ENCODE peak calls at places on chromosomes 11 and 22, in six cellular contexts. N is left ventricle myocardium inferior; Z is heart left ventricle; S is naive thymus-derived CD4-positive, alpha-beta T cell; L is CD8-positive, alpha-beta memory T cell; X is psoas muscle. W is an unnamed sample. For H3K4me1, the result is how much of the 10 kb centered on the place peaks cover.

GRCh38 chr22:36921309-36922096 is 8.1 kb downstream of the CSF2RB start:
- DNase-seq in X (no peak), L (no peak), N (no peak), Z (no peak), S (no peak), W (no peak)

GRCh38 chr11:46930089-46930488 is 6.5 kb upstream of the CSTPP1 start:
- DNase-seq in L (no peak), S (no peak), Z (no peak), X (no peak), N (no peak), W (no peak)

GRCh38 chr11:94525933-94526332 is 13.7 kb downstream of the C11orf97 start:
- DNase-seq in X (peak), L (no peak), Z (peak), S (no peak), N (peak), W (no peak)

GRCh38 chr11:17722000-17722643 is 2.8 kb downstream of the MYOD1 start:
- DNase-seq in S (no peak), L (no peak), Z (no peak), N (no peak), X (peak), W (no peak)

GRCh38 chr22:24230911-24231656 is 13.8 kb downstream of the GGT5 start:
- DNase-seq in N (peak), S (peak), L (peak), Z (no peak), X (peak), W (peak)

GRCh38 chr11:121800704-121801516 is 315.1 kb downstream of the BLID start:
- DNase-seq in Z (no peak), N (no peak), X (no peak), L (no peak), S (no peak), W (no peak)

GRCh38 chr11:68994161-68994890 is 13.5 kb upstream of the MRGPRD start:
- DNase-seq in X (peak), Z (no peak), L (no peak), N (no peak), S (no peak), W (no peak)

GRCh38 chr11:58429273-58429672 is 1.4 kb upstream of the OR5B2 start:
- DNase-seq in X (no peak), L (no peak), Z (no peak), N (no peak), S (no peak), W (no peak)

GRCh38 chr11:131481317-131481716 is 110.9 kb downstream of the NTM start:
- DNase-seq in S (no peak), Z (no peak), X (no peak), N (no peak), L (no peak), W (no peak)

GRCh38 chr11:67276821-67277230 is 10.6 kb downstream of the GRK2 start:
- DNase-seq in L (no peak), X (peak), N (no peak), S (peak), Z (no peak), W (no peak)

GRCh38 chr11:96337541-96338530 is 5.2 kb downstream of the MAML2 start:
- DNase-seq in S (peak), N (peak), X (no peak), Z (no peak), L (no peak), W (no peak)

GRCh38 chr11:72425053-72425980 is 9.0 kb downstream of the CLPB start:
- DNase-seq in L (no peak), N (no peak), S (no peak), X (peak), Z (no peak), W (no peak)

GRCh38 chr11:57874981-57875380 is 113.4 kb downstream of the CTNND1 start:
- DNase-seq in X (no peak), Z (no peak), N (no peak), L (no peak), S (no peak), W (no peak)

GRCh38 chr11:59918987-59919589 is 19.1 kb upstream of the OOSP1 start:
- DNase-seq in X (no peak), L (no peak), S (no peak), Z (no peak), N (no peak), W (no peak)

GRCh38 chr11:126969865-126970479 is 30.6 kb downstream of the KIRREL3 start:
- DNase-seq in X (no peak), Z (no peak), S (no peak), N (no peak), L (no peak), W (no peak)

GRCh38 chr22:19913337-19913936 is 28.1 kb upstream of the COMT start:
- DNase-seq in X (no peak), S (no peak), N (no peak), L (no peak), Z (no peak), W (no peak)

GRCh38 chr11:78659326-78660319 is 85.0 kb upstream of the NARS2 start:
- DNase-seq in X (no peak), Z (no peak), N (no peak), L (no peak), S (no peak), W (no peak)

GRCh38 chr11:19511413-19512183 is 201.0 kb upstream of the NAV2 start:
- DNase-seq in N (peak), X (peak), L (no peak), Z (peak), S (no peak), W (no peak)

GRCh38 chr11:537622-538430 is 499 bp downstream of the LRRC56 start:
- DNase-seq in N (peak), S (no peak), Z (peak), L (no peak), X (peak), W (no peak)

GRCh38 chr11:116792869-116793475 is 1.3 kb upstream of the APOA5 start:
- DNase-seq in L (no peak), X (no peak), S (no peak), Z (no peak), N (no peak), W (no peak)

GRCh38 chr11:60301178-60301577 is 20.7 kb downstream of the MS4A4A start:
- DNase-seq in Z (no peak), X (no peak), L (no peak), N (no peak), S (no peak), W (no peak)

GRCh38 chr11:26541870-26542269 is 30.2 kb downstream of the MUC15 start:
- DNase-seq in S (no peak), X (no peak), L (no peak), N (no peak), Z (no peak), W (no peak)

GRCh38 chr22:49796596-49797270 is 30.9 kb downstream of the BRD1 start:
- DNase-seq in L (no peak), N (no peak), X (no peak), S (no peak), Z (no peak), W (no peak)
- H3K4me1 ChIP-seq in L (under half), N (under half), X (under half), S (under half), Z (under half), W (under half)

DNA sequence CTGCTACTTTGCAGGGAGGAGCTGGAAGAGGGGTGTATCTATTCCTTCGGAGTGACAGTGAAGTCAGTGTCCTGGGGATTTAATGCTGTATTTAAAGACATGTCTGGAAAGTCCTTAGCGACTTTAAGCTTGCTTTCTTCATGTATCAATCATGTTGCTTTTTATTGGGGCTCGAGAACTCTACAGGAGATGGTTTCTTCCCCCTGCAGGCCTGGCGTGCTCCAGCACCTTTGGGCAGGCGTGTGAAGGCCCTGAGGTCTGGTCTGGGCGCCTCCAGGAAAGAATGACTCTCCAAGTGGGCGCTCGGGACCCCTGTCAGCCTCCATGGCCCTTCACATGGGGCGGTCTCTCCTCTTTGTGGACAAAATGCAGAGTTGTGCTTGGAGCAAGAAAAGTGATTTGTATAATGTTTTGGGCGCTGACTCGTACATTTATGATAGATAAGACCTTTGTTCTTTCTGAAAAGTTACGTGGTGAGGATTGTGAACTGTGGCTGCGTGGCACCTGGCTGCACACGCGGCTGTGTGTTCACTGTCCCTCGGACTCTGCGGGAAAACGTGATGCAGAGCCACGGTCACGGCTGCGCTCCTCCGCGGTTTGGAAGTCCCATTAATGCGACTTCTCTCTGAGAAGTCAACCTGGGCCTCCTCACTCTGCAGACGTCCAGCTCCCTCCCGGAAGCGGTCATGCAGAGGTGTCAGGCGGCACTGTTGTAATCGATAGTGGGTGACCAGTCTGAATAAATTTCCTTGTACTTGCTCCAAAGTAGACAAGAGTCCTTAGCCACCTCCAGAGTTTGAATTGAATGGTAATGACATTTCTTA is 282.5 kb downstream of the TBC1D22A start:
- DNase-seq in Z (no peak), S (no peak), X (peak), N (no peak), L (no peak), W (no peak)
- H3K4me1 ChIP-seq in Z (under half), S (under half), X (under half), N (under half), L (under half), W (under half)

GRCh38 chr22:25453058-25453457 is 111.4 kb upstream of the GRK3 start:
- DNase-seq in X (no peak), S (no peak), L (no peak), Z (no peak), N (no peak), W (no peak)
- H3K4me1 ChIP-seq in X (under half), S (under half), L (under half), Z (under half), N (under half), W (under half)

GRCh38 chr22:38291201-38291777 is 18.5 kb upstream of the TMEM184B start:
- DNase-seq in L (no peak), Z (peak), X (no peak), S (no peak), N (no peak), W (no peak)

GRCh38 chr22:38290347-38290746 is 17.5 kb upstream of the TMEM184B start:
- DNase-seq in N (no peak), X (no peak), S (no peak), Z (no peak), L (no peak), W (no peak)

GRCh38 chr22:38286915-38287669 is 14.3 kb upstream of the TMEM184B start:
- DNase-seq in S (no peak), Z (no peak), L (no peak), N (no peak), X (no peak), W (no peak)

GRCh38 chr22:38292694-38293093 is 19.9 kb upstream of the TMEM184B start:
- DNase-seq in L (no peak), X (no peak), Z (no peak), S (no peak), N (no peak), W (no peak)

GRCh38 chr22:38289583-38290082 is 16.8 kb upstream of the TMEM184B start:
- DNase-seq in Z (no peak), L (no peak), X (no peak), N (no peak), S (no peak), W (no peak)
- H3K4me1 ChIP-seq in Z (under half), L (under half), X (under half), N (under half), S (under half), W (under half)

DNA sequence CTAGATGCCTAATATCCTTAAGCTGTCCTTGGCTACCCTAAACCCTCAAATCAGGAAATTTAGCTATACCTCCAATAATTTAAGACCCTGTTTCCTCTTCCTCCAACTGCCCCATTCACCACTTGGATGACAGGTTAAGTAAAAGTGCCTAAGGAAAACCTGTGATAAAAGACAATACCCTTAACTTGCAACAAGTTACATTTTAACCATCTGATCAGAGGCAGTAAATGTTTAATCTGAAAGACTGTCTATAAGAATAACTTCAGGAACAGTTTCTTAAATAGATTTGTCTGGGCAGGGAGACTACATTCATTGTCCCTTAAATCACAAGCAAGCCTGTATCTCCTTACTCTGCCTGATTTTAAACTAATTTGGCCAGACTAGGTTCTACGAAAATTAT is 129.1 kb downstream of the APOL5 start:
- DNase-seq in X (no peak), Z (no peak), N (no peak), L (no peak), S (no peak), W (no peak)
- H3K4me1 ChIP-seq in X (under half), Z (half or more), N (half or more), L (under half), S (under half), W (under half)